ENCODE peak calls at places on chromosomes 7 and 10, in ten cellular contexts. One of them, this sample, is unnamed.

GRCh38 chr10:69567920-69568319 is 5.3 kb downstream of the NEUROG3 start:
- DNase-seq in NCI-H345: no peak
- DNase-seq in mesothelial cell of epicardium: peak; percentile 81
- DNase-seq in A549: peak; percentile 24
- DNase-seq in nucleus accumbens: no peak
- DNase-seq in Daoy: peak; percentile 15
- DNase-seq in astrocyte of the cerebellum: peak; percentile 26
- DNase-seq in caudate nucleus: no peak
- DNase-seq in activated effector memory CD4-positive, alpha-beta T cell treated with Interleukin-2 at 50 U/mL for 16 hours: no peak
- DNase-seq in heart right ventricle: peak; percentile 57
- DNase-seq in this sample: no peak

GRCh38 chr7:4603843-4604231 is 78.3 kb upstream of the FOXK1 start:
- DNase-seq in NCI-H345: no peak
- DNase-seq in mesothelial cell of epicardium: no peak
- DNase-seq in A549: no peak
- DNase-seq in nucleus accumbens: no peak
- DNase-seq in Daoy: no peak
- DNase-seq in astrocyte of the cerebellum: no peak
- DNase-seq in caudate nucleus: no peak
- DNase-seq in activated effector memory CD4-positive, alpha-beta T cell treated with Interleukin-2 at 50 U/mL for 16 hours: no peak
- DNase-seq in heart right ventricle: no peak
- DNase-seq in this sample: no peak

GRCh38 chr10:61785410-61786105 is 115.9 kb upstream of the ARID5B start:
- DNase-seq in NCI-H345: no peak
- DNase-seq in mesothelial cell of epicardium: no peak
- DNase-seq in A549: no peak
- DNase-seq in nucleus accumbens: no peak
- DNase-seq in Daoy: no peak
- DNase-seq in astrocyte of the cerebellum: no peak
- DNase-seq in caudate nucleus: no peak
- DNase-seq in activated effector memory CD4-positive, alpha-beta T cell treated with Interleukin-2 at 50 U/mL for 16 hours: no peak
- DNase-seq in heart right ventricle: no peak
- DNase-seq in this sample: no peak

GRCh38 chr7:16916111-16916639 is 34.4 kb upstream of the AGR3 start:
- DNase-seq in NCI-H345: no peak
- DNase-seq in mesothelial cell of epicardium: no peak
- DNase-seq in A549: no peak
- DNase-seq in nucleus accumbens: no peak
- DNase-seq in Daoy: peak; percentile 57
- DNase-seq in astrocyte of the cerebellum: peak; percentile 59
- DNase-seq in caudate nucleus: no peak
- DNase-seq in activated effector memory CD4-positive, alpha-beta T cell treated with Interleukin-2 at 50 U/mL for 16 hours: no peak
- DNase-seq in heart right ventricle: no peak
- DNase-seq in this sample: no peak

GRCh38 chr10:59304521-59305097 is 57.7 kb downstream of the FAM13C start:
- DNase-seq in NCI-H345: no peak
- DNase-seq in mesothelial cell of epicardium: no peak
- DNase-seq in A549: no peak
- DNase-seq in nucleus accumbens: no peak
- DNase-seq in Daoy: no peak
- DNase-seq in astrocyte of the cerebellum: no peak
- DNase-seq in caudate nucleus: no peak
- DNase-seq in activated effector memory CD4-positive, alpha-beta T cell treated with Interleukin-2 at 50 U/mL for 16 hours: no peak
- DNase-seq in heart right ventricle: no peak
- DNase-seq in this sample: no peak

GRCh38 chr10:48505394-48506112 is 99.3 kb downstream of the ARHGAP22 start:
- DNase-seq in NCI-H345: no peak
- DNase-seq in mesothelial cell of epicardium: peak; percentile 31
- DNase-seq in A549: no peak
- DNase-seq in nucleus accumbens: no peak
- DNase-seq in Daoy: no peak
- DNase-seq in astrocyte of the cerebellum: no peak
- DNase-seq in caudate nucleus: no peak
- DNase-seq in activated effector memory CD4-positive, alpha-beta T cell treated with Interleukin-2 at 50 U/mL for 16 hours: no peak
- DNase-seq in heart right ventricle: no peak
- DNase-seq in this sample: no peak

GRCh38 chr10:89158446-89158845 is 48.7 kb downstream of the CH25H start:
- DNase-seq in NCI-H345: no peak
- DNase-seq in mesothelial cell of epicardium: no peak
- DNase-seq in A549: no peak
- DNase-seq in nucleus accumbens: no peak
- DNase-seq in Daoy: peak; percentile 41
- DNase-seq in astrocyte of the cerebellum: peak; percentile 85
- DNase-seq in caudate nucleus: no peak
- DNase-seq in activated effector memory CD4-positive, alpha-beta T cell treated with Interleukin-2 at 50 U/mL for 16 hours: no peak
- DNase-seq in heart right ventricle: no peak
- DNase-seq in this sample: no peak

GRCh38 chr7:1899201-1899600 is 229.1 kb downstream of the ELFN1 start:
- DNase-seq in NCI-H345: no peak
- DNase-seq in mesothelial cell of epicardium: no peak
- DNase-seq in A549: no peak
- DNase-seq in nucleus accumbens: no peak
- DNase-seq in Daoy: peak; percentile 84
- DNase-seq in astrocyte of the cerebellum: peak; percentile 72
- DNase-seq in caudate nucleus: peak; percentile 33
- DNase-seq in activated effector memory CD4-positive, alpha-beta T cell treated with Interleukin-2 at 50 U/mL for 16 hours: no peak
- DNase-seq in heart right ventricle: peak; percentile 50
- DNase-seq in this sample: peak; percentile 90

GRCh38 chr7:1061180-1061579 is 16.8 kb downstream of the GPR146 start:
- DNase-seq in NCI-H345: no peak
- DNase-seq in mesothelial cell of epicardium: no peak
- DNase-seq in A549: no peak
- DNase-seq in nucleus accumbens: no peak
- DNase-seq in Daoy: no peak
- DNase-seq in astrocyte of the cerebellum: no peak
- DNase-seq in caudate nucleus: no peak
- DNase-seq in activated effector memory CD4-positive, alpha-beta T cell treated with Interleukin-2 at 50 U/mL for 16 hours: no peak
- DNase-seq in heart right ventricle: no peak
- DNase-seq in this sample: peak; percentile 47

GRCh38 chr10:52019078-52019644 is 294.9 kb upstream of the DKK1 start:
- DNase-seq in NCI-H345: no peak
- DNase-seq in mesothelial cell of epicardium: no peak
- DNase-seq in A549: no peak
- DNase-seq in nucleus accumbens: no peak
- DNase-seq in Daoy: no peak
- DNase-seq in astrocyte of the cerebellum: no peak
- DNase-seq in caudate nucleus: no peak
- DNase-seq in activated effector memory CD4-positive, alpha-beta T cell treated with Interleukin-2 at 50 U/mL for 16 hours: no peak
- DNase-seq in heart right ventricle: no peak
- DNase-seq in this sample: no peak

This sample was measured in posterior cingulate gyrus.